ENCODE peak calls at places on chromosomes 6 and 20, in four cellular contexts. G is LHCN-M2; H is stimulated activated CD4-positive, alpha-beta T cell treated with anti-CD3 and anti-CD28 coated beads, TNF-alpha, amount 100 ng/mL, for 24 hours; Q is NCI-H1092 treated with DMSO at 0.1 percent for 48 hours. E is an unnamed sample.

GRCh38 chr20:21047981-21048380 is 58.2 kb downstream of the LINC00237 start:
- DNase-seq in H (no peak), Q (no peak), G (no peak), E (no peak)

GRCh38 chr6:15520616-15521203 is 142.1 kb downstream of the DTNBP1 start:
- DNase-seq in G (no peak), Q (no peak), H (no peak), E (no peak)

GRCh38 chr6:17493286-17493685 is 99.9 kb downstream of the CAP2 start:
- DNase-seq in G (peak), Q (no peak), H (no peak), E (no peak)

GRCh38 chr6:38997128-38997761 is 51.3 kb upstream of the GLP1R start:
- DNase-seq in H (peak), Q (peak), G (peak), E (no peak)

GRCh38 chr6:163415620-163416379 is 1.3 kb downstream of the QKI start:
- DNase-seq in G (peak), Q (no peak), H (peak), E (no peak)

GRCh38 chr6:151448623-151449022 is 3.3 kb downstream of the RMND1 start:
- DNase-seq in H (no peak), G (no peak), Q (no peak), E (no peak)

GRCh38 chr6:52106994-52107393 is 19.6 kb upstream of the PKHD1 start:
- DNase-seq in Q (no peak), G (no peak), H (no peak), E (no peak)

GRCh38 chr6:96002912-96003311 is 12.9 kb upstream of the FUT9 start:
- DNase-seq in Q (no peak), G (no peak), H (no peak), E (no peak)

GRCh38 chr20:64133951-64134407 is 26.6 kb upstream of the NPBWR2 start:
- DNase-seq in G (no peak), H (no peak), Q (peak), E (no peak)

GRCh38 chr20:17611290-17611539 is 41.3 kb downstream of the DSTN start:
- DNase-seq in G (no peak), Q (no peak), H (peak), E (no peak)

GRCh38 chr20:50957276-50957675 is 1.1 kb downstream of the DPM1 start:
- DNase-seq in Q (no peak), H (no peak), G (no peak), E (no peak)

GRCh38 chr6:78483546-78483945 is 383.8 kb upstream of the IRAK1BP1 start:
- DNase-seq in H (no peak), Q (no peak), G (peak), E (no peak)

GRCh38 chr6:44670146-44670545 is 282.6 kb downstream of the CDC5L start:
- DNase-seq in G (peak), Q (no peak), H (no peak), E (no peak)

GRCh38 chr20:62624325-62624690 is 18.0 kb upstream of the SLCO4A1 start:
- DNase-seq in G (no peak), H (no peak), Q (no peak), E (no peak)

GRCh38 chr6:143449731-143450452 is 603 bp downstream of the ADAT2 start:
- DNase-seq in H (peak), Q (peak), G (peak), E (peak)

GRCh38 chr20:34558320-34559202 is at the start of gene MAP1LC3A:
- DNase-seq in H (peak), G (peak), Q (peak), E (no peak)

GRCh38 chr6:44569931-44570385 is 182.5 kb downstream of the CDC5L start:
- DNase-seq in Q (no peak), G (peak), H (no peak), E (no peak)

GRCh38 chr6:3202999-3203696 is 24.3 kb downstream of the TUBB2B start:
- DNase-seq in H (no peak), G (peak), Q (no peak), E (no peak)

GRCh38 chr6:52389264-52389625 is 27.3 kb downstream of the PAQR8 start:
- DNase-seq in Q (no peak), H (no peak), G (no peak), E (no peak)

GRCh38 chr20:48751871-48752270 is 75.9 kb downstream of the PREX1 start:
- DNase-seq in Q (no peak), G (no peak), H (no peak), E (no peak)

GRCh38 chr20:40956926-40957760 is 71.5 kb upstream of the TOP1 start:
- DNase-seq in H (no peak), G (no peak), Q (no peak), E (no peak)

GRCh38 chr20:32507998-32508774 is 76.9 kb downstream of the NOL4L start:
- DNase-seq in G (no peak), Q (no peak), H (no peak), E (no peak)

GRCh38 chr6:147603392-147604081 is 95.0 kb downstream of the SAMD5 start:
- DNase-seq in H (no peak), Q (no peak), G (no peak), E (no peak)

GRCh38 chr6:167802339-167802738 is 24.4 kb upstream of the AFDN start:
- DNase-seq in Q (no peak), H (no peak), G (no peak), E (no peak)

GRCh38 chr6:134503542-134504281 is 185.8 kb upstream of the SGK1 start:
- DNase-seq in H (no peak), G (no peak), Q (no peak), E (no peak)

GRCh38 chr6:13012977-13013680 is 296.6 kb downstream of the PHACTR1 start:
- DNase-seq in Q (no peak), G (no peak), H (no peak), E (no peak)

GRCh38 chr20:62501801-62502495 is 26.2 kb upstream of the GATA5 start:
- DNase-seq in G (no peak), Q (no peak), H (peak), E (no peak)

GRCh38 chr6:166167801-166168615 is at the start of gene TBXT:
- DNase-seq in Q (no peak), H (no peak), G (no peak), E (no peak)

GRCh38 chr6:109472132-109472995 is 10.7 kb downstream of the ZBTB24 start:
- DNase-seq in G (no peak), Q (no peak), H (no peak), E (no peak)

GRCh38 chr20:34987288-34988175 is 31.9 kb downstream of the MYH7B start:
- DNase-seq in Q (no peak), H (no peak), G (no peak), E (no peak)